ENCODE peak calls at places on chromosome 2, in ten cellular contexts. One of them, this sample, is unnamed.

GRCh38 chr2:105521616-105522015 is 122.8 kb upstream of the FHL2 start:
- DNase-seq in pancreas: no peak
- DNase-seq in glutamatergic neuron: no peak
- DNase-seq in osteoblast: no peak
- DNase-seq in heart left ventricle: no peak
- DNase-seq in Calu3: no peak
- DNase-seq in AG04449: no peak
- DNase-seq in chondrocyte: no peak
- DNase-seq in endothelial cell: no peak
- DNase-seq in choroid plexus epithelial cell: no peak
- DNase-seq in this sample: no peak

GRCh38 chr2:237773826-237774225 is 24.8 kb upstream of the RBM44 start:
- DNase-seq in choroid plexus epithelial cell: no peak
- DNase-seq in pancreas: no peak
- DNase-seq in endothelial cell: no peak
- DNase-seq in glutamatergic neuron: no peak
- DNase-seq in chondrocyte: no peak
- DNase-seq in Calu3: no peak
- DNase-seq in osteoblast: no peak
- DNase-seq in AG04449: no peak
- DNase-seq in heart left ventricle: no peak
- DNase-seq in this sample: no peak

GRCh38 chr2:157265825-157266224 is 8.3 kb downstream of the GALNT5 start:
- DNase-seq in endothelial cell: no peak
- DNase-seq in AG04449: no peak
- DNase-seq in choroid plexus epithelial cell: no peak
- DNase-seq in Calu3: no peak
- DNase-seq in osteoblast: no peak
- DNase-seq in pancreas: no peak
- DNase-seq in heart left ventricle: no peak
- DNase-seq in glutamatergic neuron: no peak
- DNase-seq in chondrocyte: no peak
- DNase-seq in this sample: no peak

GRCh38 chr2:189624648-189625355 is 36.5 kb upstream of the ASNSD1 start:
- DNase-seq in AG04449: no peak
- DNase-seq in heart left ventricle: no peak
- DNase-seq in pancreas: no peak
- DNase-seq in Calu3: peak
- DNase-seq in chondrocyte: no peak
- DNase-seq in choroid plexus epithelial cell: no peak
- DNase-seq in osteoblast: no peak
- DNase-seq in endothelial cell: no peak
- DNase-seq in glutamatergic neuron: no peak
- DNase-seq in this sample: no peak

GRCh38 chr2:85898881-85899280 is 10.1 kb upstream of the ST3GAL5 start:
- DNase-seq in heart left ventricle: no peak
- DNase-seq in chondrocyte: no peak
- DNase-seq in Calu3: no peak
- DNase-seq in pancreas: no peak
- DNase-seq in endothelial cell: no peak
- DNase-seq in choroid plexus epithelial cell: no peak
- DNase-seq in glutamatergic neuron: no peak
- DNase-seq in osteoblast: no peak
- DNase-seq in AG04449: no peak
- DNase-seq in this sample: no peak

GRCh38 chr2:130832296-130832940 is 4.3 kb upstream of the ARHGEF4 start:
- DNase-seq in chondrocyte: peak
- DNase-seq in osteoblast: peak
- DNase-seq in AG04449: no peak
- DNase-seq in Calu3: no peak
- DNase-seq in heart left ventricle: no peak
- DNase-seq in endothelial cell: no peak
- DNase-seq in pancreas: no peak
- DNase-seq in glutamatergic neuron: no peak
- DNase-seq in choroid plexus epithelial cell: no peak
- DNase-seq in this sample: no peak

GRCh38 chr2:109318150-109318948 is 189.3 kb downstream of the SH3RF3 start:
- DNase-seq in choroid plexus epithelial cell: peak
- DNase-seq in glutamatergic neuron: no peak
- DNase-seq in chondrocyte: no peak
- DNase-seq in Calu3: no peak
- DNase-seq in pancreas: peak
- DNase-seq in endothelial cell: no peak
- DNase-seq in heart left ventricle: peak
- DNase-seq in osteoblast: peak
- DNase-seq in AG04449: peak
- DNase-seq in this sample: no peak

GRCh38 chr2:74307720-74308119 is 35.5 kb downstream of the SLC4A5 start:
- DNase-seq in heart left ventricle: no peak
- DNase-seq in chondrocyte: no peak
- DNase-seq in AG04449: no peak
- DNase-seq in pancreas: no peak
- DNase-seq in choroid plexus epithelial cell: no peak
- DNase-seq in glutamatergic neuron: no peak
- DNase-seq in Calu3: no peak
- DNase-seq in osteoblast: no peak
- DNase-seq in endothelial cell: no peak
- DNase-seq in this sample: no peak

GRCh38 chr2:105732096-105732495 is 12.6 kb upstream of the NCK2 start:
- DNase-seq in Calu3: no peak
- DNase-seq in endothelial cell: no peak
- DNase-seq in osteoblast: no peak
- DNase-seq in heart left ventricle: peak
- DNase-seq in glutamatergic neuron: no peak
- DNase-seq in choroid plexus epithelial cell: no peak
- DNase-seq in chondrocyte: no peak
- DNase-seq in AG04449: no peak
- DNase-seq in pancreas: no peak
- DNase-seq in this sample: no peak

GRCh38 chr2:208165059-208165458 is 1.7 kb upstream of the CRYGA start:
- DNase-seq in Calu3: no peak
- DNase-seq in AG04449: no peak
- DNase-seq in endothelial cell: no peak
- DNase-seq in choroid plexus epithelial cell: no peak
- DNase-seq in osteoblast: no peak
- DNase-seq in chondrocyte: no peak
- DNase-seq in pancreas: no peak
- DNase-seq in heart left ventricle: no peak
- DNase-seq in glutamatergic neuron: no peak
- DNase-seq in this sample: no peak

GRCh38 chr2:177639262-177639914 is 246.8 kb downstream of the AGPS start:
- DNase-seq in Calu3: no peak
- DNase-seq in chondrocyte: no peak
- DNase-seq in pancreas: no peak
- DNase-seq in endothelial cell: no peak
- DNase-seq in glutamatergic neuron: no peak
- DNase-seq in AG04449: no peak
- DNase-seq in osteoblast: no peak
- DNase-seq in heart left ventricle: no peak
- DNase-seq in choroid plexus epithelial cell: no peak
- DNase-seq in this sample: no peak

GRCh38 chr2:23520256-23520655 is 135.3 kb downstream of the KLHL29 start:
- DNase-seq in chondrocyte: no peak
- DNase-seq in choroid plexus epithelial cell: no peak
- DNase-seq in glutamatergic neuron: no peak
- DNase-seq in heart left ventricle: no peak
- DNase-seq in endothelial cell: no peak
- DNase-seq in AG04449: no peak
- DNase-seq in pancreas: no peak
- DNase-seq in Calu3: peak
- DNase-seq in osteoblast: no peak
- DNase-seq in this sample: no peak

GRCh38 chr2:237456200-237456731 is 30.8 kb upstream of the MLPH start:
- DNase-seq in osteoblast: peak
- DNase-seq in chondrocyte: peak
- DNase-seq in heart left ventricle: peak
- DNase-seq in Calu3: no peak
- DNase-seq in glutamatergic neuron: no peak
- DNase-seq in choroid plexus epithelial cell: peak
- DNase-seq in AG04449: peak
- DNase-seq in pancreas: no peak
- DNase-seq in endothelial cell: no peak
- DNase-seq in this sample: no peak

GRCh38 chr2:37468139-37468538 is 123.7 kb downstream of the QPCT start:
- DNase-seq in choroid plexus epithelial cell: peak
- DNase-seq in endothelial cell: no peak
- DNase-seq in osteoblast: no peak
- DNase-seq in glutamatergic neuron: no peak
- DNase-seq in heart left ventricle: peak
- DNase-seq in AG04449: no peak
- DNase-seq in Calu3: no peak
- DNase-seq in chondrocyte: no peak
- DNase-seq in pancreas: no peak
- DNase-seq in this sample: peak

GRCh38 chr2:199405241-199405640 is 52.5 kb downstream of the SATB2 start:
- DNase-seq in choroid plexus epithelial cell: peak
- DNase-seq in osteoblast: no peak
- DNase-seq in endothelial cell: no peak
- DNase-seq in pancreas: no peak
- DNase-seq in glutamatergic neuron: no peak
- DNase-seq in heart left ventricle: no peak
- DNase-seq in chondrocyte: no peak
- DNase-seq in AG04449: no peak
- DNase-seq in Calu3: no peak
- DNase-seq in this sample: no peak
- TF ChIP-seq CTCF in choroid plexus epithelial cell: peak
- TF ChIP-seq CTCF in osteoblast: peak
- TF ChIP-seq CTCF in endothelial cell: peak
- TF ChIP-seq CTCF in pancreas: no peak
- TF ChIP-seq CTCF in glutamatergic neuron: peak
- TF ChIP-seq CTCF in heart left ventricle: no peak
- TF ChIP-seq CTCF in chondrocyte: peak
- TF ChIP-seq CTCF in AG04449: no peak
- TF ChIP-seq CTCF in Calu3: no peak
- TF ChIP-seq CTCF in this sample: peak

DNA sequence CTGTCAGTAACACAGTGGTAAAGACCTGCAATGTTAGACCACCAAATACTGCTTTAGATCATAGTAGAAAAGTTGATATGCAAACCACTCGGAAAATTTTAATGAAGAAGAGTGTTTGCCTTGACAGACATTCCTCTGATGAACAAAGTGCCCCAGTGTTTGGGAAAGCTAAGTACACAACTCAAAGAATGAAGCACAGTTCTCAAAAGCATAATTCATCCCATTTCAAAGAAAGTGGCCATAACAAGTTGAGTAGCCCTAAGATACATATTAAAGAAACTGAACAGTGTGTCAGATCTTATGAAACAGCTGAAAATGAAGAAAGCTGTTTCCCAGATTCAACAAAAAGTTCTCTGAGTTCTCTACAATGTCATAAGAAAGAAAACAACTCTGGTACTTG is 27.5 kb downstream of the GEN1 start:
- DNase-seq in chondrocyte: no peak
- DNase-seq in Calu3: no peak
- DNase-seq in choroid plexus epithelial cell: no peak
- DNase-seq in AG04449: no peak
- DNase-seq in osteoblast: no peak
- DNase-seq in pancreas: no peak
- DNase-seq in heart left ventricle: no peak
- DNase-seq in endothelial cell: no peak
- DNase-seq in glutamatergic neuron: no peak
- DNase-seq in this sample: no peak
- TF ChIP-seq CTCF in chondrocyte: no peak
- TF ChIP-seq CTCF in Calu3: no peak
- TF ChIP-seq CTCF in choroid plexus epithelial cell: no peak
- TF ChIP-seq CTCF in AG04449: no peak
- TF ChIP-seq CTCF in osteoblast: no peak
- TF ChIP-seq CTCF in pancreas: no peak
- TF ChIP-seq CTCF in heart left ventricle: no peak
- TF ChIP-seq CTCF in endothelial cell: no peak
- TF ChIP-seq CTCF in glutamatergic neuron: no peak
- TF ChIP-seq CTCF in this sample: no peak

GRCh38 chr2:139791330-139791729 is 1011.1 kb upstream of the NXPH2 start:
- DNase-seq in Calu3: no peak
- DNase-seq in choroid plexus epithelial cell: no peak
- DNase-seq in glutamatergic neuron: no peak
- DNase-seq in endothelial cell: no peak
- DNase-seq in heart left ventricle: no peak
- DNase-seq in chondrocyte: no peak
- DNase-seq in osteoblast: no peak
- DNase-seq in AG04449: no peak
- DNase-seq in pancreas: no peak
- DNase-seq in this sample: no peak

DNA sequence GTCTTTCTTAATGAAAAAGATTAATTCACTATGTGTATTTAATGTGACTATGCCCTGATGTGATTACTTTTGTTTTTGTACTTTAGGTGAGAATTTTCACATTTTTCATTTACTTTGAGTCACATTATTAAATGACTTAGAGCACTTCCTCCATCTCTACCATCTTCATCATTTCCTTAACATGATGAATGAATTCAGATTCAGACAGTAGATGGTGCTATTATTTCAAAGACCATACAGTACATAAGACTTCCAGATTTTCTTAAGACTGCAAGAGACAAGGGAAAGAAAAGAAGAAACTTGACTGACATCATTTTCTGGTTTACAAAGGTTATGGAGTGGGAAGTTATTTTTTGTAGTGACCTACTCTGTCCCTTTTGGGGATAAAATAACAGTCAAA is 1010.6 kb upstream of the NXPH2 start:
- DNase-seq in heart left ventricle: no peak
- DNase-seq in endothelial cell: no peak
- DNase-seq in osteoblast: no peak
- DNase-seq in pancreas: no peak
- DNase-seq in AG04449: no peak
- DNase-seq in glutamatergic neuron: no peak
- DNase-seq in choroid plexus epithelial cell: peak
- DNase-seq in chondrocyte: no peak
- DNase-seq in Calu3: no peak
- DNase-seq in this sample: no peak
- TF ChIP-seq CTCF in heart left ventricle: no peak
- TF ChIP-seq CTCF in endothelial cell: no peak
- TF ChIP-seq CTCF in osteoblast: no peak
- TF ChIP-seq CTCF in pancreas: no peak
- TF ChIP-seq CTCF in AG04449: no peak
- TF ChIP-seq CTCF in glutamatergic neuron: peak
- TF ChIP-seq CTCF in choroid plexus epithelial cell: no peak
- TF ChIP-seq CTCF in chondrocyte: peak
- TF ChIP-seq CTCF in Calu3: no peak
- TF ChIP-seq CTCF in this sample: no peak

DNA sequence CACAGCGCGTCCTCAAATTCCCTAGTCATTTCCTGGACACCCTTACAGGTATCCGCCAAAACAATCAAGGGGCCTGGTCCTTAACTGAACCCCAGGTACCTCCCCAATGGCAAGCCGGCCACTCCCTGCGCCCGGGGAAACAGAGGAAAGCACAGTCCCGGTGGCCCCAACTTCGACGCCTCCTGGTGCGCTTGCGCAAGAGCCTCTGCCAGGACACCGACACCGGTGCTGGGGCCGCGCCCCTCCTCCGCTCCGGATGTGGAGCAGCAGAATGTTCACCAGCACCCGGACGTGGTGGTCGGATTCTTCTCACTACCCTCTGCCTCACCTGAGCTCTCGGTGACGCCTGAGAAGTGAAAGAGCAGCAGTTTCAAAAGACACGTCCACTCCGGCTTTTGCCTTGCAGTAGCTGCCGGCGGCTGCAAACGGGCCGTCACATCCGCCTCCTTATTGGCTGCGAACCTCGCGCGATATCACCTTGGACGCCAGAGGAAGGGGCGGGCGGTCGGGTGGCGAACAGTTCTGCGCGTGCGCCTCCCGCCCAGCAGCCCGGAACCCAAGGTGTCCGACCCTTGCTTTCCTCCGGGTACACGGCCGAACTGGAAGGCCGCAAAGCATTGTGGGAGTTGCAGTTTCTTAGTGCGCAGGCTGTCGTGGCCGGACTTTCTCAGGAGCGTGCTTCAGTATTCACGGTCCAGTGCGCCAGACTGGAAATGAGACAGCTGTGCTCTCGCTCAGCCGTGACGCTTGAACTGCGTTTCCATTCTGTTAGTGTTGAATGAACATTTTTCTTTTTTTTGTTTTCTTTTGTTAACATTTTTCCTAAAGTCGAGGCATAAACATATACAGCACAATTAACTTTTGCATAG is at the start of gene TXNDC9:
- DNase-seq in heart left ventricle: peak
- DNase-seq in endothelial cell: peak
- DNase-seq in glutamatergic neuron: peak
- DNase-seq in pancreas: peak
- DNase-seq in chondrocyte: peak
- DNase-seq in osteoblast: peak
- DNase-seq in choroid plexus epithelial cell: peak
- DNase-seq in AG04449: peak
- DNase-seq in Calu3: peak
- DNase-seq in this sample: peak
- TF ChIP-seq CTCF in heart left ventricle: no peak
- TF ChIP-seq CTCF in endothelial cell: no peak
- TF ChIP-seq CTCF in glutamatergic neuron: no peak
- TF ChIP-seq CTCF in pancreas: no peak
- TF ChIP-seq CTCF in chondrocyte: no peak
- TF ChIP-seq CTCF in osteoblast: no peak
- TF ChIP-seq CTCF in choroid plexus epithelial cell: no peak
- TF ChIP-seq CTCF in AG04449: no peak
- TF ChIP-seq CTCF in Calu3: no peak
- TF ChIP-seq CTCF in this sample: no peak